ENCODE peak calls at places on chromosomes 12 and 14, in four cellular contexts. X is stimulated activated CD8-positive, alpha-beta memory T cell treated with anti-CD3 and anti-CD28 coated beads, Interleukin-4, amount 100 ng/mL, for 24 hours; K is posterior cingulate gyrus; P is myocyte. I is an unnamed sample.

GRCh38 chr12:80763874-80764273 is 47.2 kb downstream of the MYF5 start:
- DNase-seq in X (no peak), K (no peak), P (peak), I (no peak)

GRCh38 chr12:46629331-46630229 is 196.2 kb downstream of the SLC38A4 start:
- DNase-seq in X (no peak), K (no peak), P (peak), I (no peak)

GRCh38 chr12:109923481-109924245 is 23.6 kb downstream of the TCHP start:
- DNase-seq in X (no peak), K (no peak), P (no peak), I (no peak)

GRCh38 chr14:75067212-75067611 is 2.2 kb upstream of the ZC2HC1C start:
- DNase-seq in X (no peak), K (no peak), P (no peak), I (no peak)

GRCh38 chr12:108482717-108483212 is 32.3 kb upstream of the FICD start:
- DNase-seq in X (no peak), K (no peak), P (no peak), I (no peak)

GRCh38 chr14:100677925-100678765 is 48.5 kb upstream of the DLK1 start:
- DNase-seq in X (no peak), K (no peak), P (peak), I (no peak)

GRCh38 chr12:43551271-43551970 is 582 bp downstream of the ADAMTS20 start:
- DNase-seq in X (no peak), K (no peak), P (peak), I (no peak)

GRCh38 chr12:91272456-91273063 is 89.9 kb upstream of the DCN start:
- DNase-seq in X (no peak), K (no peak), P (no peak), I (no peak)

GRCh38 chr12:64883264-64884163 is 59.1 kb downstream of the TBC1D30 start:
- DNase-seq in X (no peak), K (no peak), P (no peak), I (no peak)

I was measured in anterior cingulate cortex.